ENCODE peak calls at places on chromosomes 16 and 17, in six cellular contexts. One of them, this sample, is unnamed.

GRCh38 chr16:1877804-1878203 is 5.8 kb upstream of the MEIOB start:
- ATAC-seq in left lobe of liver: no peak
- ATAC-seq in pancreas: no peak
- ATAC-seq in left lung: peak
- ATAC-seq in stimulated activated naive CD8-positive, alpha-beta T cell treated with anti-CD3 and anti-CD28 coated beads, Interleukin-15, Interleukin-2, amounts not matched to agents 100 U/mL and 50 U/mL, for 24 hours: no peak
- ATAC-seq in stimulated activated naive B cell treated with anti-CD40 and anti-IgM and Interleukin-4, amounts not matched to agents 10 μg/mL and 1 μg/mL and 100 μg/mL, for 72 hours: no peak
- ATAC-seq in this sample: no peak

GRCh38 chr16:88601313-88602036 is 31.3 kb downstream of the ZC3H18 start:
- ATAC-seq in left lung: peak
- ATAC-seq in stimulated activated naive CD8-positive, alpha-beta T cell treated with anti-CD3 and anti-CD28 coated beads, Interleukin-15, Interleukin-2, amounts not matched to agents 100 U/mL and 50 U/mL, for 24 hours: no peak
- ATAC-seq in stimulated activated naive B cell treated with anti-CD40 and anti-IgM and Interleukin-4, amounts not matched to agents 10 μg/mL and 1 μg/mL and 100 μg/mL, for 72 hours: peak
- ATAC-seq in pancreas: no peak
- ATAC-seq in left lobe of liver: peak
- ATAC-seq in this sample: no peak

GRCh38 chr16:53973021-53973420 is 269.1 kb downstream of the FTO start:
- ATAC-seq in pancreas: no peak
- ATAC-seq in stimulated activated naive B cell treated with anti-CD40 and anti-IgM and Interleukin-4, amounts not matched to agents 10 μg/mL and 1 μg/mL and 100 μg/mL, for 72 hours: no peak
- ATAC-seq in stimulated activated naive CD8-positive, alpha-beta T cell treated with anti-CD3 and anti-CD28 coated beads, Interleukin-15, Interleukin-2, amounts not matched to agents 100 U/mL and 50 U/mL, for 24 hours: no peak
- ATAC-seq in left lung: no peak
- ATAC-seq in left lobe of liver: no peak
- ATAC-seq in this sample: no peak

GRCh38 chr17:31549525-31550388 is 158.3 kb downstream of the RAB11FIP4 start:
- ATAC-seq in left lobe of liver: peak
- ATAC-seq in pancreas: peak
- ATAC-seq in stimulated activated naive CD8-positive, alpha-beta T cell treated with anti-CD3 and anti-CD28 coated beads, Interleukin-15, Interleukin-2, amounts not matched to agents 100 U/mL and 50 U/mL, for 24 hours: peak
- ATAC-seq in stimulated activated naive B cell treated with anti-CD40 and anti-IgM and Interleukin-4, amounts not matched to agents 10 μg/mL and 1 μg/mL and 100 μg/mL, for 72 hours: peak
- ATAC-seq in left lung: peak
- ATAC-seq in this sample: peak

GRCh38 chr17:65121916-65122821 is 15.0 kb upstream of the RGS9 start:
- ATAC-seq in stimulated activated naive CD8-positive, alpha-beta T cell treated with anti-CD3 and anti-CD28 coated beads, Interleukin-15, Interleukin-2, amounts not matched to agents 100 U/mL and 50 U/mL, for 24 hours: peak
- ATAC-seq in left lung: no peak
- ATAC-seq in pancreas: no peak
- ATAC-seq in stimulated activated naive B cell treated with anti-CD40 and anti-IgM and Interleukin-4, amounts not matched to agents 10 μg/mL and 1 μg/mL and 100 μg/mL, for 72 hours: peak
- ATAC-seq in left lobe of liver: no peak
- ATAC-seq in this sample: peak

GRCh38 chr17:67751101-67752074 is 33.7 kb downstream of the NOL11 start:
- ATAC-seq in stimulated activated naive CD8-positive, alpha-beta T cell treated with anti-CD3 and anti-CD28 coated beads, Interleukin-15, Interleukin-2, amounts not matched to agents 100 U/mL and 50 U/mL, for 24 hours: no peak
- ATAC-seq in left lung: peak
- ATAC-seq in pancreas: no peak
- ATAC-seq in left lobe of liver: peak
- ATAC-seq in stimulated activated naive B cell treated with anti-CD40 and anti-IgM and Interleukin-4, amounts not matched to agents 10 μg/mL and 1 μg/mL and 100 μg/mL, for 72 hours: no peak
- ATAC-seq in this sample: no peak

GRCh38 chr16:12544477-12545291 is 259.0 kb downstream of the CPPED1 start:
- ATAC-seq in stimulated activated naive B cell treated with anti-CD40 and anti-IgM and Interleukin-4, amounts not matched to agents 10 μg/mL and 1 μg/mL and 100 μg/mL, for 72 hours: no peak
- ATAC-seq in stimulated activated naive CD8-positive, alpha-beta T cell treated with anti-CD3 and anti-CD28 coated beads, Interleukin-15, Interleukin-2, amounts not matched to agents 100 U/mL and 50 U/mL, for 24 hours: no peak
- ATAC-seq in pancreas: no peak
- ATAC-seq in left lobe of liver: no peak
- ATAC-seq in left lung: peak
- ATAC-seq in this sample: no peak

GRCh38 chr16:4913130-4913773 is 23.7 kb downstream of the PPL start:
- ATAC-seq in left lung: peak
- ATAC-seq in stimulated activated naive CD8-positive, alpha-beta T cell treated with anti-CD3 and anti-CD28 coated beads, Interleukin-15, Interleukin-2, amounts not matched to agents 100 U/mL and 50 U/mL, for 24 hours: no peak
- ATAC-seq in pancreas: no peak
- ATAC-seq in left lobe of liver: peak
- ATAC-seq in stimulated activated naive B cell treated with anti-CD40 and anti-IgM and Interleukin-4, amounts not matched to agents 10 μg/mL and 1 μg/mL and 100 μg/mL, for 72 hours: no peak
- ATAC-seq in this sample: no peak

GRCh38 chr16:20767577-20767976 is 3.8 kb downstream of the ACSM3 start:
- ATAC-seq in left lobe of liver: peak
- ATAC-seq in stimulated activated naive B cell treated with anti-CD40 and anti-IgM and Interleukin-4, amounts not matched to agents 10 μg/mL and 1 μg/mL and 100 μg/mL, for 72 hours: no peak
- ATAC-seq in stimulated activated naive CD8-positive, alpha-beta T cell treated with anti-CD3 and anti-CD28 coated beads, Interleukin-15, Interleukin-2, amounts not matched to agents 100 U/mL and 50 U/mL, for 24 hours: no peak
- ATAC-seq in pancreas: no peak
- ATAC-seq in left lung: no peak
- ATAC-seq in this sample: no peak